ENCODE peak calls at places on chromosome X, in six cellular contexts. One of them, this sample, is unnamed.

GRCh38 chrX:10897768-10898167 is 213.4 kb upstream of the HCCS start:
- DNase-seq in A549: no peak
- DNase-seq in OCI-LY7: no peak
- DNase-seq in CD8-positive, alpha-beta T cell: no peak
- DNase-seq in D721Med: no peak
- DNase-seq in fibroblast of the aortic adventitia: no peak
- DNase-seq in this sample: no peak

GRCh38 chrX:153668423-153669173 is 5.0 kb downstream of the PNCK start:
- DNase-seq in A549: no peak
- DNase-seq in OCI-LY7: no peak
- DNase-seq in CD8-positive, alpha-beta T cell: no peak
- DNase-seq in D721Med: no peak
- DNase-seq in fibroblast of the aortic adventitia: no peak
- DNase-seq in this sample: no peak

GRCh38 chrX:151538190-151539122 is 25.0 kb upstream of the PASD1 start:
- DNase-seq in A549: no peak
- DNase-seq in OCI-LY7: no peak
- DNase-seq in CD8-positive, alpha-beta T cell: no peak
- DNase-seq in D721Med: no peak
- DNase-seq in fibroblast of the aortic adventitia: no peak
- DNase-seq in this sample: no peak

GRCh38 chrX:318068-318738 is 393 bp downstream of the GTPBP6 start:
- DNase-seq in A549: peak; percentile 96
- DNase-seq in OCI-LY7: peak; percentile 100
- DNase-seq in CD8-positive, alpha-beta T cell: peak; percentile 97
- DNase-seq in D721Med: no peak
- DNase-seq in fibroblast of the aortic adventitia: peak; percentile 98
- DNase-seq in this sample: peak; percentile 99

GRCh38 chrX:136814847-136815634 is 34.3 kb upstream of the ARHGEF6 start:
- DNase-seq in A549: no peak
- DNase-seq in OCI-LY7: no peak
- DNase-seq in CD8-positive, alpha-beta T cell: no peak
- DNase-seq in D721Med: no peak
- DNase-seq in fibroblast of the aortic adventitia: no peak
- DNase-seq in this sample: no peak

GRCh38 chrX:9614016-9614415 is 149.2 kb downstream of the TBL1X start:
- DNase-seq in A549: no peak
- DNase-seq in OCI-LY7: no peak
- DNase-seq in CD8-positive, alpha-beta T cell: no peak
- DNase-seq in D721Med: no peak
- DNase-seq in fibroblast of the aortic adventitia: peak; percentile 73
- DNase-seq in this sample: peak; percentile 54

GRCh38 chrX:2261838-2262678 is 238.7 kb downstream of the DHRSX start:
- DNase-seq in A549: no peak
- DNase-seq in OCI-LY7: no peak
- DNase-seq in CD8-positive, alpha-beta T cell: no peak
- DNase-seq in D721Med: no peak
- DNase-seq in fibroblast of the aortic adventitia: no peak
- DNase-seq in this sample: no peak

GRCh38 chrX:43655961-43656494 is at the start of gene MAOA:
- DNase-seq in A549: peak; percentile 43
- DNase-seq in OCI-LY7: no peak
- DNase-seq in CD8-positive, alpha-beta T cell: peak; percentile 34
- DNase-seq in D721Med: peak; percentile 13
- DNase-seq in fibroblast of the aortic adventitia: no peak
- DNase-seq in this sample: no peak

GRCh38 chrX:25013593-25014365 is 2.0 kb downstream of the ARX start:
- DNase-seq in A549: no peak
- DNase-seq in OCI-LY7: peak; percentile 37
- DNase-seq in CD8-positive, alpha-beta T cell: no peak
- DNase-seq in D721Med: no peak
- DNase-seq in fibroblast of the aortic adventitia: no peak
- DNase-seq in this sample: no peak

GRCh38 chrX:95629737-95630136 is 1054.9 kb upstream of the DIAPH2 start:
- DNase-seq in A549: no peak
- DNase-seq in OCI-LY7: peak; percentile 5
- DNase-seq in CD8-positive, alpha-beta T cell: no peak
- DNase-seq in D721Med: no peak
- DNase-seq in fibroblast of the aortic adventitia: no peak
- DNase-seq in this sample: no peak

GRCh38 chrX:12929701-12930100 is 23.3 kb downstream of the TLR8 start:
- DNase-seq in A549: no peak
- DNase-seq in OCI-LY7: no peak
- DNase-seq in CD8-positive, alpha-beta T cell: no peak
- DNase-seq in D721Med: no peak
- DNase-seq in fibroblast of the aortic adventitia: no peak
- DNase-seq in this sample: no peak

GRCh38 chrX:46381630-46382029 is 163.6 kb downstream of the ZNF674 start:
- DNase-seq in A549: no peak
- DNase-seq in OCI-LY7: peak; percentile 47
- DNase-seq in CD8-positive, alpha-beta T cell: no peak
- DNase-seq in D721Med: no peak
- DNase-seq in fibroblast of the aortic adventitia: peak; percentile 14
- DNase-seq in this sample: peak; percentile 20

GRCh38 chrX:147550217-147550616 is 361.5 kb upstream of the FMR1 start:
- DNase-seq in A549: no peak
- DNase-seq in OCI-LY7: peak; percentile 4
- DNase-seq in CD8-positive, alpha-beta T cell: no peak
- DNase-seq in D721Med: no peak
- DNase-seq in fibroblast of the aortic adventitia: no peak
- DNase-seq in this sample: no peak

GRCh38 chrX:123217077-123217476 is 33.0 kb downstream of the GRIA3 start:
- DNase-seq in A549: no peak
- DNase-seq in OCI-LY7: no peak
- DNase-seq in CD8-positive, alpha-beta T cell: no peak
- DNase-seq in D721Med: no peak
- DNase-seq in fibroblast of the aortic adventitia: peak; percentile 65
- DNase-seq in this sample: peak; percentile 5

GRCh38 chrX:4239650-4240540 is 526.4 kb upstream of the PRKX start:
- DNase-seq in A549: no peak
- DNase-seq in OCI-LY7: peak; percentile 69
- DNase-seq in CD8-positive, alpha-beta T cell: no peak
- DNase-seq in D721Med: no peak
- DNase-seq in fibroblast of the aortic adventitia: no peak
- DNase-seq in this sample: no peak

GRCh38 chrX:98068210-98068609 is 1184.5 kb downstream of the RPA4 start:
- DNase-seq in A549: no peak
- DNase-seq in OCI-LY7: no peak
- DNase-seq in CD8-positive, alpha-beta T cell: no peak
- DNase-seq in D721Med: no peak
- DNase-seq in fibroblast of the aortic adventitia: no peak
- DNase-seq in this sample: no peak

GRCh38 chrX:72358313-72358712 is 52.6 kb upstream of the CITED1 start:
- DNase-seq in A549: peak; percentile 4
- DNase-seq in OCI-LY7: no peak
- DNase-seq in CD8-positive, alpha-beta T cell: no peak
- DNase-seq in D721Med: no peak
- DNase-seq in fibroblast of the aortic adventitia: no peak
- DNase-seq in this sample: peak; percentile 40

GRCh38 chrX:21996872-21997271 is 35.3 kb upstream of the PHEX start:
- DNase-seq in A549: no peak
- DNase-seq in OCI-LY7: no peak
- DNase-seq in CD8-positive, alpha-beta T cell: no peak
- DNase-seq in D721Med: no peak
- DNase-seq in fibroblast of the aortic adventitia: peak; percentile 64
- DNase-seq in this sample: peak; percentile 20

DNA sequence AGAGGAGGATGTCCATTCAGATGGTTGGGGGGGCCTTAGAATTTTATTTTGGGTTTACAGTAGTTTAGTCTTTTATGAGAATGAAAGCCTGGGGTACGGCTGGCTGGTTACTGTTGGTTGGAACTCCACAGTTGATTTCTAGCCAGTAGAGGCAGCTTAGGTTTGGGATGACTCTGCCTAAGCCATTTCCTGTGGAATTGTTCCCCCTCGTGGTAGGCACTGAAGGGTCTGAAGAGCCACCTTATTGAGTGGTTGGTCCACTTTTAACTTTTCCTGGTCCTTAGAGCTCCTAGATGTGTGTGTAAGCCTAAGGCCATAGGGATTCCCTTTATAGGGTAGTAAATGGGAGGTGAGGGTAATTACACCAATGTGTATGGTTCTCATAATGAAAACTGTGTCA is 19.7 kb downstream of the SPIN3 start:
- DNase-seq in A549: no peak
- DNase-seq in OCI-LY7: peak; percentile 1
- DNase-seq in CD8-positive, alpha-beta T cell: no peak
- DNase-seq in D721Med: no peak
- DNase-seq in fibroblast of the aortic adventitia: peak; percentile 33
- DNase-seq in this sample: no peak
- TF ChIP-seq CTCF in A549: no peak
- TF ChIP-seq CTCF in OCI-LY7: peak; percentile 30
- TF ChIP-seq CTCF in CD8-positive, alpha-beta T cell: no peak
- TF ChIP-seq CTCF in D721Med: no peak
- TF ChIP-seq CTCF in fibroblast of the aortic adventitia: peak; percentile 16
- TF ChIP-seq CTCF in this sample: no peak

GRCh38 chrX:41732260-41732659 is 8.3 kb downstream of the GPR82 start:
- DNase-seq in A549: no peak
- DNase-seq in OCI-LY7: no peak
- DNase-seq in CD8-positive, alpha-beta T cell: no peak
- DNase-seq in D721Med: no peak
- DNase-seq in fibroblast of the aortic adventitia: no peak
- DNase-seq in this sample: no peak

GRCh38 chrX:41733939-41734338 is 10.0 kb downstream of the GPR82 start:
- DNase-seq in A549: no peak
- DNase-seq in OCI-LY7: peak; percentile 90
- DNase-seq in CD8-positive, alpha-beta T cell: no peak
- DNase-seq in D721Med: no peak
- DNase-seq in fibroblast of the aortic adventitia: no peak
- DNase-seq in this sample: no peak

GRCh38 chrX:41730101-41730500 is 6.1 kb downstream of the GPR82 start:
- DNase-seq in A549: no peak
- DNase-seq in OCI-LY7: no peak
- DNase-seq in CD8-positive, alpha-beta T cell: no peak
- DNase-seq in D721Med: no peak
- DNase-seq in fibroblast of the aortic adventitia: peak; percentile 12
- DNase-seq in this sample: no peak

GRCh38 chrX:41737065-41737464 is 13.1 kb downstream of the GPR82 start:
- DNase-seq in A549: no peak
- DNase-seq in OCI-LY7: peak; percentile 80
- DNase-seq in CD8-positive, alpha-beta T cell: peak; percentile 21
- DNase-seq in D721Med: no peak
- DNase-seq in fibroblast of the aortic adventitia: no peak
- DNase-seq in this sample: no peak

DNA sequence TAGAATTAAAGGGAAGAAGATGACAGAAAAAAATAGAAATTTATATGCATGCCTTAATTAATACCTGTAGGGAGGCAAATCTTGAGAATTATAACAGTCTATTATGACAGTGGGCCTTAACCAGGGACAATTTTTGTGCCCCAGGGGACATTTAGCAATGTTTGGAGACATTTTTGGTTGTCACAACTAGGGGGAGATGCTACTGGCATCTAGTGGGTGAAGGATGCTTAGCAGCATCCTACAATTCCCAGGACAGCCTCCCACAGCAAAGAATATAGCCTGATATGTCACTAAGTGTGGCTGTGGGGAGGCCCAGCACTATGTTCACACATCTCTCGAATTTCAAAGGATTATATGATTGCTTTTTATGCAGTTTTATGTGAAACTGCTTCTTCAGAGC is 10.5 kb downstream of the GPR82 start:
- DNase-seq in A549: peak; percentile 15
- DNase-seq in OCI-LY7: peak; percentile 56
- DNase-seq in CD8-positive, alpha-beta T cell: no peak
- DNase-seq in D721Med: no peak
- DNase-seq in fibroblast of the aortic adventitia: peak; percentile 27
- DNase-seq in this sample: peak; percentile 22
- TF ChIP-seq CTCF in A549: peak; percentile 50
- TF ChIP-seq CTCF in OCI-LY7: peak; percentile 75
- TF ChIP-seq CTCF in CD8-positive, alpha-beta T cell: peak; percentile 19
- TF ChIP-seq CTCF in D721Med: peak; percentile 32
- TF ChIP-seq CTCF in fibroblast of the aortic adventitia: peak; percentile 62
- TF ChIP-seq CTCF in this sample: peak; percentile 67

GRCh38 chrX:128973033-128973432 is 550.3 kb downstream of the SMARCA1 start:
- DNase-seq in A549: no peak
- DNase-seq in OCI-LY7: peak; percentile 4
- DNase-seq in CD8-positive, alpha-beta T cell: no peak
- DNase-seq in D721Med: no peak
- DNase-seq in fibroblast of the aortic adventitia: no peak
- DNase-seq in this sample: no peak

DNA sequence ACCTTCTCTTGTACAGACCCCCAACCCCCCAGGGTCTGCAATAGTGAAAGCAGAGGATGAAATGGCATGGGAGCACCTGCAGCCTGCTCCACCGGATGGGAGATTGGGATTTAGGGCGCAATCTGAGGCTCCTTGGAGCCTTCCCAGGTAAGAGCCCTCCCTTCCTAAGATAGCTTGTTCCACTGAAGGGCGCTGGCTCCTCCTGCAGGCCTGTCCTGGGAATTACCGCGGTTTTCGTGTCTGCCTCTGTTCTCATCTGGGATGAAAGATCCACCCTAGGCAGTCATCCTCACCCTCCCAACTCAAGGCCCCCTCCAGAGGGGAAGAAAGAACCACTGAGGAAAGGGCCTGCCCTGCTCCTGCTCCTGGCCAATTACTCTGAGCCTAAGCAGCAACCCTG is 547.6 kb downstream of the SMARCA1 start:
- DNase-seq in A549: peak; percentile 17
- DNase-seq in OCI-LY7: peak; percentile 11
- DNase-seq in CD8-positive, alpha-beta T cell: no peak
- DNase-seq in D721Med: no peak
- DNase-seq in fibroblast of the aortic adventitia: no peak
- DNase-seq in this sample: no peak
- TF ChIP-seq CTCF in A549: peak; percentile 56
- TF ChIP-seq CTCF in OCI-LY7: peak; percentile 69
- TF ChIP-seq CTCF in CD8-positive, alpha-beta T cell: no peak
- TF ChIP-seq CTCF in D721Med: peak; percentile 59
- TF ChIP-seq CTCF in fibroblast of the aortic adventitia: peak; percentile 26
- TF ChIP-seq CTCF in this sample: peak; percentile 49

GRCh38 chrX:129982300-129983246 is at the start of gene BCORL1:
- DNase-seq in A549: peak; percentile 94
- DNase-seq in OCI-LY7: peak; percentile 88
- DNase-seq in CD8-positive, alpha-beta T cell: peak; percentile 81
- DNase-seq in D721Med: peak; percentile 74
- DNase-seq in fibroblast of the aortic adventitia: peak; percentile 91
- DNase-seq in this sample: peak; percentile 84
- TF ChIP-seq CTCF in A549: no peak
- TF ChIP-seq CTCF in OCI-LY7: no peak
- TF ChIP-seq CTCF in CD8-positive, alpha-beta T cell: no peak
- TF ChIP-seq CTCF in D721Med: no peak
- TF ChIP-seq CTCF in fibroblast of the aortic adventitia: no peak
- TF ChIP-seq CTCF in this sample: peak; percentile 12

This sample was measured in brain microvascular endothelial cell.